ENCODE peak calls at places on chromosomes 2 and 18, in five cellular contexts. I is right lobe of liver, E is mammary epithelial cell, P is heart left ventricle, O is neural progenitor cell. Q is an unnamed sample.

GRCh38 chr2:149901231-149901859 is 313.8 kb upstream of the MMADHC start:
- DNase-seq in I (no peak), E (no peak), P (no peak), O (peak; percentile 12), Q (no peak)

GRCh38 chr2:30689496-30690125 is 117.6 kb downstream of the CAPN13 start:
- DNase-seq in I (peak; percentile 28), E (no peak), P (no peak), O (no peak), Q (no peak)

GRCh38 chr2:147330925-147331324 is 513.9 kb upstream of the ACVR2A start:
- DNase-seq in I (no peak), E (no peak), P (no peak), O (no peak), Q (no peak)

GRCh38 chr18:68397241-68398035 is 317.5 kb downstream of the TMX3 start:
- DNase-seq in I (no peak), E (peak; percentile 75), P (no peak), O (no peak), Q (peak; percentile 78)

GRCh38 chr18:61998957-61999356 is 106.2 kb upstream of the RNF152 start:
- DNase-seq in I (no peak), E (peak; percentile 74), P (no peak), O (no peak), Q (peak; percentile 67)

GRCh38 chr2:96656540-96656939 is 14.0 kb downstream of the FER1L5 start:
- DNase-seq in I (no peak), E (no peak), P (no peak), O (no peak), Q (peak; percentile 14)

GRCh38 chr2:239719791-239720410 is 305.2 kb downstream of the NDUFA10 start:
- DNase-seq in I (peak; percentile 28), E (no peak), P (no peak), O (no peak), Q (no peak)

GRCh38 chr2:218781691-218782528 is at the start of gene CYP27A1:
- DNase-seq in I (peak; percentile 92), E (no peak), P (peak; percentile 54), O (peak; percentile 71), Q (peak; percentile 14)

GRCh38 chr2:74020717-74021406 is 36.2 kb downstream of the TET3 start:
- DNase-seq in I (peak; percentile 42), E (no peak), P (no peak), O (no peak), Q (no peak)

GRCh38 chr2:46181789-46182530 is 115.2 kb upstream of the EPAS1 start:
- DNase-seq in I (peak; percentile 34), E (no peak), P (peak; percentile 36), O (no peak), Q (peak; percentile 70)

GRCh38 chr2:171228826-171229225 is 68.1 kb upstream of the TLK1 start:
- DNase-seq in I (no peak), E (no peak), P (no peak), O (no peak), Q (no peak)

GRCh38 chr2:165401285-165401852 is 68.1 kb upstream of the CSRNP3 start:
- DNase-seq in I (no peak), E (peak; percentile 31), P (peak; percentile 11), O (peak; percentile 80), Q (peak; percentile 81)

GRCh38 chr18:13374096-13374467 is 155.5 kb downstream of the LDLRAD4 start:
- DNase-seq in I (no peak), E (no peak), P (no peak), O (no peak), Q (no peak)

GRCh38 chr2:206378835-206379234 is 64.5 kb upstream of the ADAM23 start:
- DNase-seq in I (no peak), E (peak; percentile 19), P (no peak), O (no peak), Q (no peak)

GRCh38 chr18:8751692-8752091 is 46.3 kb downstream of the MTCL1 start:
- DNase-seq in I (no peak), E (no peak), P (no peak), O (no peak), Q (peak; percentile 33)

GRCh38 chr18:22703883-22704626 is 229.1 kb upstream of the RBBP8 start:
- DNase-seq in I (no peak), E (peak; percentile 43), P (peak; percentile 16), O (peak; percentile 66), Q (peak; percentile 69)

GRCh38 chr18:61912476-61912875 is 19.7 kb upstream of the RNF152 start:
- DNase-seq in I (no peak), E (no peak), P (no peak), O (no peak), Q (no peak)

GRCh38 chr2:36456227-36456788 is 100.7 kb downstream of the CRIM1 start:
- DNase-seq in I (peak; percentile 56), E (peak; percentile 63), P (peak; percentile 83), O (peak; percentile 7), Q (peak; percentile 15)

GRCh38 chr2:237601453-237602116 is 11.1 kb upstream of the RAB17 start:
- DNase-seq in I (peak; percentile 61), E (no peak), P (no peak), O (peak; percentile 71), Q (no peak)

GRCh38 chr2:9738718-9739496 is 104.4 kb upstream of the TAF1B start:
- DNase-seq in I (no peak), E (no peak), P (peak; percentile 54), O (no peak), Q (no peak)

GRCh38 chr2:240819404-240820013 is 510 bp downstream of the KIF1A start:
- DNase-seq in I (no peak), E (no peak), P (no peak), O (peak; percentile 71), Q (no peak)

GRCh38 chr2:88859461-88859860 is 168.0 kb downstream of the RPIA start:
- DNase-seq in I (no peak), E (no peak), P (no peak), O (no peak), Q (no peak)

GRCh38 chr2:65661980-65662653 is 229.7 kb upstream of the SPRED2 start:
- DNase-seq in I (no peak), E (no peak), P (no peak), O (peak; percentile 15), Q (no peak)

GRCh38 chr2:225400060-225400511 is 576 bp downstream of the NYAP2 start:
- DNase-seq in I (no peak), E (peak; percentile 46), P (no peak), O (peak; percentile 86), Q (peak; percentile 66)

GRCh38 chr2:26941486-26941885 is 29.0 kb upstream of the MAPRE3 start:
- DNase-seq in I (no peak), E (peak; percentile 90), P (no peak), O (no peak), Q (peak; percentile 90)

GRCh38 chr2:6994569-6994968 is 77.4 kb downstream of the RNF144A start:
- DNase-seq in I (no peak), E (no peak), P (no peak), O (no peak), Q (no peak)

GRCh38 chr2:204277226-204277625 is 268.0 kb upstream of the PARD3B start:
- DNase-seq in I (no peak), E (no peak), P (no peak), O (no peak), Q (no peak)

GRCh38 chr2:6082619-6083018 is 390.4 kb downstream of the SOX11 start:
- DNase-seq in I (no peak), E (no peak), P (no peak), O (peak; percentile 17), Q (no peak)

GRCh38 chr18:55031979-55032378 is 72.7 kb upstream of the CCDC68 start:
- DNase-seq in I (no peak), E (no peak), P (no peak), O (no peak), Q (peak; percentile 47)

GRCh38 chr2:76984359-76984758 is 537.8 kb downstream of the LRRTM4 start:
- DNase-seq in I (no peak), E (no peak), P (no peak), O (no peak), Q (no peak)

GRCh38 chr18:3688682-3689081 is 238.7 kb downstream of the TGIF1 start:
- DNase-seq in I (no peak), E (peak; percentile 57), P (no peak), O (peak; percentile 39), Q (peak; percentile 64)

GRCh38 chr2:205883965-205884364 is 201.7 kb downstream of the NRP2 start:
- DNase-seq in I (no peak), E (no peak), P (no peak), O (no peak), Q (no peak)

GRCh38 chr2:182379235-182379634 is 47.6 kb downstream of the PDE1A start:
- DNase-seq in I (no peak), E (no peak), P (peak; percentile 51), O (no peak), Q (no peak)

GRCh38 chr2:241730679-241731293 is 3.6 kb upstream of the D2HGDH start:
- DNase-seq in I (no peak), E (no peak), P (no peak), O (no peak), Q (no peak)

GRCh38 chr2:95346236-95346737 is 49.1 kb downstream of the KCNIP3 start:
- DNase-seq in I (peak; percentile 79), E (peak; percentile 66), P (peak; percentile 72), O (no peak), Q (peak; percentile 49)

GRCh38 chr2:159155315-159155714 is 131.2 kb downstream of the WDSUB1 start:
- DNase-seq in I (no peak), E (peak; percentile 66), P (no peak), O (no peak), Q (peak; percentile 88)
- TF ChIP-seq CTCF in I (no peak), E (no peak), P (no peak), O (no peak), Q (no peak)

DNA sequence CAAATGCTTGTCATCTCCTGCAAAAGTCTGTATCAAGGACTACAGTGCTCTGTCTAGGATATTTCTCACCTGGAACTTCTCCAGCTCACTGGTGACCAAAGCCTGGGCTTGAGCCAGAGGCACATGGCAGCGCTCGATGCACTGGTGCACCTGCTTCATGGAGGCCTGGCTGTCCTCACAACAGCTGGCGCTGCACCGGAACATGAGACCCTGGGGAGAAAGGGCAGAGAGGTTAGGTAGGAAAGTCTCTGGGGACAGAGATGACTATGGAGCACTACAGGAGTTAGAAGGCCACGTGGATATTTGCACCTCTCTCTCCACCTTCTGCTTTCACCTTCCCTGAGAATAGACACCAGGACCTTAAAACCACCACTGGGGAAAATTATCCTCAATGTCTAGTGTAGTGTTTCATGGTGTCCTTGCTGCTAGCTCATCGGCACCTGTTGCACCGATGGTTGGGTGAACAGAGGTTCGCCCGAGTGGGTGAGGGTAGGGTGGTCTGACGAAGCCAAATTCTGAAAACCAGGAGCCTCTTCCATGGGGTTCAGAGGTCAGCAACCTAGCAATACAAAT is 1.0 kb downstream of the FAM136A start:
- DNase-seq in I (no peak), E (no peak), P (no peak), O (no peak), Q (no peak)
- H3K4me3 ChIP-seq in I (peak overlapping the region; percentile 98), E (peak overlapping the region; percentile 72), P (peak overlapping the region; percentile 95), O (peak overlapping the region; percentile 87), Q (peak overlapping the region; percentile 84)

GRCh38 chr2:10911291-10912075 is at the start of gene KCNF1:
- DNase-seq in I (no peak), E (peak; percentile 58), P (no peak), O (peak; percentile 96), Q (peak; percentile 69)
- TF ChIP-seq CTCF in I (no peak), E (peak; percentile 23), P (no peak), O (peak; percentile 46), Q (peak; percentile 38)

DNA sequence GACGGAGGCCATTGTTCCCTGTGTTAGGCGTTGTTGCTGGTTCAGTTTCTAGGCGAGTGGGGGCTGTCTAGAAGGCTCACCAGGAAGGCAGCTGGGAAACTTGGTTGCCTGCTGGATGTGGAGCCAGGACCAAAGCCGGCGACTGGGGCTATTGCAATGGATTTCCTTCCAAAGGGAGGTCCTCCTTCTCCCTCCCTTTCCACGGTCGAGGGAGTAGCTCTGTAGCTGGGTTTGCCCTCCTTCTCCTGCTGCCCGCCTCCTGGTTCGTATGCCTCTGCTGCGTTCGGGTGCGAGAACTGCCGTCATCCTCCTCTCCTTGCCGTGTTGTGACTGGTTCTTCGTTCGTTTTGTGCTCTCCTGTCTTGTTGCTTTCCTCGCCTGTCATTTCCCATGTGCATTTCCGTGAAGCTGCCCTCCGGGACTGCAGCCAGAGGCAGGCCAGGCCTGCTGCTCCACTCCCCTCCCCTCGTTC is 203.4 kb downstream of the NEDD4L start:
- DNase-seq in I (no peak), E (no peak), P (peak; percentile 53), O (peak; percentile 66), Q (peak; percentile 45)
- H3K4me3 ChIP-seq in I (no peak overlapping the region), E (no peak overlapping the region), P (peak overlapping the region; percentile 33), O (peak overlapping the region; percentile 18), Q (peak overlapping the region; percentile 1)

Q was measured in epithelial cell of esophagus.